ENCODE peak calls at places on chromosomes 7 and 10, in six cellular contexts. L is sigmoid colon, Y is stomach, W is K562, M is GM12891, C is upper lobe of left lung. H is an unnamed sample.

GRCh38 chr7:6520163-6520981 is 30.9 kb downstream of the GRID2IP start:
- DNase-seq in L (no peak), Y (no peak), W (no peak), M (no peak), C (no peak), H (no peak)

GRCh38 chr10:34010891-34011290 is 676.4 kb upstream of the NRP1 start:
- DNase-seq in L (no peak), Y (no peak), W (no peak), M (no peak), C (no peak), H (no peak)

GRCh38 chr7:2635810-2636701 is 4.3 kb downstream of the TTYH3 start:
- DNase-seq in L (peak; percentile 84), Y (no peak), W (no peak), M (no peak), C (no peak), H (peak; percentile 67)

GRCh38 chr10:69383485-69384089 is 33.1 kb downstream of the TACR2 start:
- DNase-seq in L (no peak), Y (no peak), W (no peak), M (no peak), C (no peak), H (no peak)

GRCh38 chr7:40721344-40721949 is 586.6 kb downstream of the SUGCT start:
- DNase-seq in L (no peak), Y (no peak), W (no peak), M (no peak), C (no peak), H (no peak)

GRCh38 chr10:116055252-116055918 is 217.6 kb downstream of the GFRA1 start:
- DNase-seq in L (no peak), Y (no peak), W (no peak), M (no peak), C (no peak), H (no peak)

GRCh38 chr7:152959610-152960009 is 200.1 kb downstream of the ACTR3B start:
- DNase-seq in L (no peak), Y (no peak), W (no peak), M (no peak), C (no peak), H (no peak)

GRCh38 chr7:20470726-20471125 is 140.0 kb downstream of the ITGB8 start:
- DNase-seq in L (no peak), Y (no peak), W (no peak), M (no peak), C (no peak), H (no peak)

GRCh38 chr10:78179886-78180285 is 146.2 kb downstream of the RPS24 start:
- DNase-seq in L (no peak), Y (no peak), W (no peak), M (no peak), C (no peak), H (peak; percentile 40)

GRCh38 chr7:106425017-106425719 is 140.4 kb upstream of the NAMPT start:
- DNase-seq in L (peak; percentile 93), Y (peak; percentile 78), W (no peak), M (peak; percentile 36), C (peak; percentile 90), H (peak; percentile 88)
- TF ChIP-seq POLR2A in L (no peak), Y (no peak), W (no peak), M (peak; percentile 63), C (peak; percentile 12), H (no peak)

GRCh38 chr7:35258125-35258890 is 4.4 kb upstream of the TBX20 start:
- DNase-seq in L (no peak), Y (no peak), W (no peak), M (no peak), C (no peak), H (no peak)
- TF ChIP-seq POLR2AphosphoS5 in L (no peak), Y (no peak), W (no peak), M (no peak), C (no peak), H (no peak)

GRCh38 chr7:150382123-150382843 is 3.2 kb downstream of the ZNF775 start:
- DNase-seq in L (no peak), Y (no peak), W (no peak), M (no peak), C (no peak), H (no peak)

GRCh38 chr7:150382844-150383225 is 3.7 kb downstream of the ZNF775 start:
- DNase-seq in L (no peak), Y (no peak), W (no peak), M (no peak), C (no peak), H (no peak)

GRCh38 chr7:150384406-150385239 is 5.5 kb downstream of the ZNF775 start:
- DNase-seq in L (peak; percentile 60), Y (no peak), W (no peak), M (no peak), C (no peak), H (no peak)

GRCh38 chr7:150385240-150385830 is 6.2 kb downstream of the ZNF775 start:
- DNase-seq in L (peak; percentile 56), Y (no peak), W (no peak), M (no peak), C (no peak), H (no peak)

GRCh38 chr7:150383710-150384397 is 4.7 kb downstream of the ZNF775 start:
- DNase-seq in L (peak; percentile 83), Y (no peak), W (peak; percentile 58), M (no peak), C (no peak), H (peak; percentile 77)
- TF ChIP-seq POLR2A in L (no peak), Y (no peak), W (no peak), M (no peak), C (no peak), H (no peak)

DNA sequence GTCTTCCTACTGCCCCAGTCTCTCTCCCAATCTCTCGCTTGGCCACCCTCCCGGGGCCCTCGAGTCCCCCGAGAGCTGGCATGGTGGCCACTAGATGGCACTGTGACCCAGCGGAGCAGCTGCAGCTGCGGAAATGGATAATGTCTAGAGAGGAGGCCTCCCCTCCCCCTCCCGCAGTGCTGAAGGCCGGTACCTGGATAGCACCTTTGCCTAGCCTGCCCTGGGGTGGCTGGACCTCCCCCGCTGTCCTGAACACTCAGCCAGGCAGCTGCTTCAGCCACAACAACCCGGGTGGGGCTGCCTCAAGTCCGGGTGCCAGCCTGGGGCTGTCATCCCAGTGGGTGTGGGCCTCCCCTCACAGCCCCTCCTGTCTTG is 65.2 kb downstream of the GOLGA7B start:
- DNase-seq in L (peak; percentile 79), Y (peak; percentile 86), W (peak; percentile 81), M (peak; percentile 91), C (peak; percentile 87), H (peak; percentile 76)
- TF ChIP-seq POLR2AphosphoS5 in L (no peak), Y (no peak), W (no peak), M (no peak), C (no peak), H (no peak)

GRCh38 chr7:46625032-46625431 is 704.0 kb upstream of the IGFBP3 start:
- DNase-seq in L (no peak), Y (no peak), W (no peak), M (no peak), C (no peak), H (no peak)
- TF ChIP-seq POLR2A in L (no peak), Y (no peak), W (no peak), M (no peak), C (no peak), H (no peak)

GRCh38 chr7:156927571-156928405 is 21.7 kb upstream of the NOM1 start:
- DNase-seq in L (no peak), Y (no peak), W (no peak), M (no peak), C (no peak), H (no peak)
- TF ChIP-seq POLR2AphosphoS5 in L (no peak), Y (no peak), W (no peak), M (no peak), C (no peak), H (no peak)

GRCh38 chr7:112940314-112940732 is 146.3 kb downstream of the GPR85 start:
- DNase-seq in L (no peak), Y (no peak), W (peak; percentile 11), M (no peak), C (no peak), H (no peak)

GRCh38 chr7:112937651-112938390 is 147.6 kb upstream of the TMEM168 start:
- DNase-seq in L (no peak), Y (no peak), W (no peak), M (no peak), C (no peak), H (no peak)

GRCh38 chr7:112938895-112939588 is 147.6 kb downstream of the GPR85 start:
- DNase-seq in L (peak; percentile 67), Y (no peak), W (peak; percentile 60), M (peak; percentile 6), C (peak; percentile 31), H (no peak)

GRCh38 chr7:112942981-112943380 is 143.6 kb downstream of the GPR85 start:
- DNase-seq in L (no peak), Y (no peak), W (no peak), M (no peak), C (no peak), H (no peak)

GRCh38 chr7:112939589-112940313 is 146.9 kb downstream of the GPR85 start:
- DNase-seq in L (peak; percentile 100), Y (peak; percentile 98), W (peak; percentile 100), M (peak; percentile 81), C (peak; percentile 99), H (peak; percentile 99)
- TF ChIP-seq POLR2A in L (peak; percentile 64), Y (no peak), W (peak; percentile 90), M (no peak), C (no peak), H (no peak)

GRCh38 chr7:44994877-44995554 is 5.0 kb upstream of the CCM2 start:
- DNase-seq in L (no peak), Y (no peak), W (peak; percentile 72), M (no peak), C (no peak), H (no peak)
- TF ChIP-seq POLR2AphosphoS5 in L (no peak), Y (no peak), W (peak; percentile 98), M (no peak), C (no peak), H (no peak)

GRCh38 chr10:46282460-46283216 is 4.2 kb upstream of the ANTXRL start:
- DNase-seq in L (peak; percentile 91), Y (peak; percentile 80), W (peak; percentile 84), M (peak; percentile 49), C (peak; percentile 88), H (peak; percentile 85)
- TF ChIP-seq POLR2A in L (no peak), Y (no peak), W (no peak), M (no peak), C (no peak), H (no peak)

GRCh38 chr7:37346761-37347160 is 101.9 kb downstream of the ELMO1 start:
- DNase-seq in L (no peak), Y (no peak), W (no peak), M (no peak), C (no peak), H (no peak)

GRCh38 chr7:37341033-37341630 is 107.5 kb downstream of the ELMO1 start:
- DNase-seq in L (no peak), Y (no peak), W (no peak), M (no peak), C (no peak), H (no peak)

GRCh38 chr7:37342665-37343471 is 105.8 kb downstream of the ELMO1 start:
- DNase-seq in L (no peak), Y (peak; percentile 31), W (no peak), M (no peak), C (peak; percentile 54), H (no peak)

GRCh38 chr7:37344886-37345579 is 103.6 kb downstream of the ELMO1 start:
- DNase-seq in L (no peak), Y (no peak), W (no peak), M (no peak), C (no peak), H (no peak)

DNA sequence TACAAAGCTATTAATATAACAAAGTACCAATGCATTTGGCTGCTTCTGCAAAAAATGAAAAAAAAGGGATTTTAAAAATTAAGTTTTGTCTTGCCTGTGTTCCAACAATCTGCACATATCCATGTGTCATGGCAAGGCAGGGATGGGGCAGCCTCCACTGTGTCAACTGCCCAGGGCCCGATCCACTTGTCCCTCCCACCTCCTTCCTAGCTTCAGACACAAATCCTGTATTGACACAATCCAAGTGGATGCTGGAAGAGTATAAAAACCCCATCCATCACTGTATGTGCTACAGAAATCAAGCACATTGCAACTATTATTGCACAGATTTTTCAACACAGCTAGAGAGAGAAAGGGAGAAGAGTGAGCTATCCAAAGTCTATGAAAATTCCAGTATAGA is 106.5 kb downstream of the ELMO1 start:
- DNase-seq in L (no peak), Y (no peak), W (no peak), M (no peak), C (no peak), H (no peak)
- TF ChIP-seq POLR2AphosphoS5 in L (no peak), Y (no peak), W (no peak), M (no peak), C (no peak), H (no peak)

H was measured in suprapubic skin.